ENCODE peak calls at places on chromosomes 6 and 20, in six cellular contexts. M is choroid plexus epithelial cell, T is amniotic epithelial cell, N is cardiac muscle cell, E is Kasumi-1, B is GM13977. L is an unnamed sample.
A peak's percentile ranks its signal among the peaks of the same experiment; 100 is the strongest.

GRCh38 chr6:119858901-119859300 is 509.3 kb upstream of the MAN1A1 start:
- DNase-seq in N (no peak), B (no peak), E (no peak), T (peak; percentile 9), M (no peak), L (no peak)

GRCh38 chr6:67606905-67607828 is 1027.9 kb upstream of the ADGRB3 start:
- DNase-seq in E (peak; percentile 27), M (peak; percentile 79), B (no peak), T (peak; percentile 3), N (no peak), L (no peak)

GRCh38 chr6:128370072-128370471 is 150.3 kb downstream of the PTPRK start:
- DNase-seq in T (peak; percentile 49), B (no peak), M (peak; percentile 70), E (no peak), N (no peak), L (no peak)

GRCh38 chr6:125974214-125974866 is 12.0 kb upstream of the TRMT11 start:
- DNase-seq in E (peak; percentile 60), M (peak; percentile 83), B (no peak), T (peak; percentile 73), N (peak; percentile 57), L (peak; percentile 92)

GRCh38 chr6:5089821-5090449 is 4.8 kb downstream of the PPP1R3G start:
- DNase-seq in E (no peak), B (no peak), T (no peak), M (no peak), N (no peak), L (no peak)

GRCh38 chr6:131840441-131840840 is 32.6 kb downstream of the ENPP1 start:
- DNase-seq in N (no peak), B (no peak), M (no peak), E (no peak), T (no peak), L (no peak)

GRCh38 chr20:40945754-40946451 is 82.7 kb upstream of the TOP1 start:
- DNase-seq in N (peak; percentile 80), T (peak; percentile 43), M (peak; percentile 88), E (peak; percentile 75), B (peak; percentile 36), L (peak; percentile 49)

GRCh38 chr20:44526129-44526528 is 4.3 kb upstream of the SERINC3 start:
- DNase-seq in E (no peak), N (no peak), T (peak; percentile 48), B (no peak), M (peak; percentile 65), L (no peak)

GRCh38 chr20:38250607-38251006 is 9.9 kb downstream of the KIAA1755 start:
- DNase-seq in M (no peak), T (no peak), E (no peak), N (no peak), B (no peak), L (peak; percentile 13)

GRCh38 chr20:59988141-59988540 is 29.9 kb downstream of the CDH26 start:
- DNase-seq in E (no peak), M (no peak), B (no peak), T (no peak), N (no peak), L (no peak)

GRCh38 chr20:18702736-18703135 is 110.8 kb upstream of the SCP2D1 start:
- DNase-seq in T (no peak), M (peak; percentile 55), E (no peak), N (no peak), B (no peak), L (no peak)